ENCODE peak calls at places on chromosomes 6 and 20, in nine cellular contexts. M is neural progenitor cell; I is body of pancreas; E is NCI-H2171; V is mucosa of gallbladder; Z is stimulated activated CD4-positive, alpha-beta T cell treated with anti-CD3 and anti-CD28 coated beads, Interleukin-12 subunit alpha, Interleukin-12 subunit beta, amount 100 ng/mL, for 4 hours; L is left ventricle myocardium inferior; R is A172; O is brain pericyte. G is an unnamed sample.

GRCh38 chr6:13733178-13733851 is 21.7 kb upstream of the RANBP9 start:
- DNase-seq in M (no peak), I (peak), E (peak), V (peak), Z (no peak), L (peak), R (peak), O (peak), G (peak)

GRCh38 chr6:164832410-164832809 is 477.0 kb downstream of the C6orf118 start:
- DNase-seq in M (no peak), I (no peak), E (no peak), V (no peak), Z (no peak), L (no peak), R (no peak), O (no peak), G (no peak)

GRCh38 chr6:79684821-79685220 is 53.7 kb downstream of the SH3BGRL2 start:
- DNase-seq in M (no peak), I (no peak), E (no peak), V (no peak), Z (no peak), L (no peak), R (no peak), O (no peak), G (no peak)

GRCh38 chr20:35370751-35371150 is 41.0 kb downstream of the UQCC1 start:
- DNase-seq in M (no peak), I (no peak), E (no peak), V (no peak), Z (no peak), L (no peak), R (no peak), O (no peak), G (no peak)

GRCh38 chr6:79543886-79544285 is 6.7 kb upstream of the LCA5 start:
- DNase-seq in M (no peak), I (no peak), E (no peak), V (no peak), Z (no peak), L (no peak), R (no peak), O (no peak), G (no peak)

GRCh38 chr6:99013661-99014458 is 66.1 kb upstream of the FBXL4 start:
- DNase-seq in M (no peak), I (no peak), E (no peak), V (no peak), Z (no peak), L (no peak), R (no peak), O (no peak), G (no peak)

GRCh38 chr20:25061103-25061799 is 3.3 kb upstream of the ACSS1 start:
- DNase-seq in M (no peak), I (peak), E (no peak), V (peak), Z (no peak), L (no peak), R (no peak), O (no peak), G (peak)

GRCh38 chr20:24566656-24567055 is 97.2 kb downstream of the SYNDIG1 start:
- DNase-seq in M (no peak), I (no peak), E (no peak), V (no peak), Z (no peak), L (no peak), R (no peak), O (no peak), G (no peak)

GRCh38 chr20:64069614-64070243 is 6.7 kb downstream of the TCEA2 start:
- DNase-seq in M (peak), I (peak), E (no peak), V (no peak), Z (no peak), L (no peak), R (no peak), O (no peak), G (peak)

GRCh38 chr6:79146426-79146825 is 68.4 kb upstream of the PHIP start:
- DNase-seq in M (no peak), I (no peak), E (no peak), V (no peak), Z (no peak), L (no peak), R (no peak), O (no peak), G (no peak)

GRCh38 chr6:168091381-168092264 is 12.6 kb upstream of the FRMD1 start:
- DNase-seq in M (no peak), I (no peak), E (no peak), V (no peak), Z (no peak), L (no peak), R (no peak), O (no peak), G (no peak)

GRCh38 chr6:47669684-47670515 is 28.5 kb upstream of the ADGRF4 start:
- DNase-seq in M (peak), I (no peak), E (peak), V (no peak), Z (no peak), L (no peak), R (no peak), O (no peak), G (peak)

GRCh38 chr20:2156224-2156623 is 54.6 kb downstream of the STK35 start:
- DNase-seq in M (no peak), I (no peak), E (no peak), V (no peak), Z (no peak), L (no peak), R (no peak), O (no peak), G (no peak)

GRCh38 chr6:40472354-40472753 is 114.8 kb downstream of the LRFN2 start:
- DNase-seq in M (no peak), I (no peak), E (peak), V (no peak), Z (no peak), L (no peak), R (no peak), O (no peak), G (no peak)

GRCh38 chr20:48910360-48910781 is 11.1 kb upstream of the ARFGEF2 start:
- DNase-seq in M (no peak), I (no peak), E (no peak), V (no peak), Z (no peak), L (no peak), R (no peak), O (no peak), G (no peak)

GRCh38 chr6:836276-836853 is 143.4 kb upstream of the EXOC2 start:
- DNase-seq in M (no peak), I (no peak), E (no peak), V (no peak), Z (no peak), L (no peak), R (peak), O (no peak), G (no peak)

GRCh38 chr20:48760403-48760889 is 67.4 kb downstream of the PREX1 start:
- DNase-seq in M (no peak), I (peak), E (no peak), V (no peak), Z (peak), L (no peak), R (peak), O (no peak), G (no peak)

GRCh38 chr20:4006640-4007039 is 8.7 kb downstream of the RNF24 start:
- DNase-seq in M (peak), I (peak), E (peak), V (peak), Z (no peak), L (peak), R (no peak), O (no peak), G (no peak)

GRCh38 chr6:167588920-167589614 is 237.6 kb upstream of the AFDN start:
- DNase-seq in M (no peak), I (no peak), E (no peak), V (no peak), Z (no peak), L (no peak), R (no peak), O (no peak), G (no peak)

GRCh38 chr20:13648291-13648690 is 9.6 kb upstream of the TASP1 start:
- DNase-seq in M (no peak), I (no peak), E (no peak), V (no peak), Z (no peak), L (no peak), R (no peak), O (no peak), G (no peak)

GRCh38 chr20:24667689-24668383 is 198.4 kb downstream of the SYNDIG1 start:
- DNase-seq in M (no peak), I (no peak), E (no peak), V (no peak), Z (no peak), L (no peak), R (no peak), O (no peak), G (no peak)

GRCh38 chr20:4011226-4011975 is 4.0 kb downstream of the RNF24 start:
- DNase-seq in M (no peak), I (no peak), E (no peak), V (no peak), Z (no peak), L (no peak), R (no peak), O (no peak), G (no peak)

GRCh38 chr20:38747495-38748096 is 664 bp upstream of the ACTR5 start:
- DNase-seq in M (no peak), I (no peak), E (no peak), V (no peak), Z (no peak), L (no peak), R (no peak), O (no peak), G (no peak)

GRCh38 chr6:126821706-126822105 is 296.8 kb upstream of the RSPO3 start:
- DNase-seq in M (no peak), I (no peak), E (no peak), V (no peak), Z (no peak), L (no peak), R (no peak), O (no peak), G (no peak)

GRCh38 chr20:24587384-24588046 is 118.1 kb downstream of the SYNDIG1 start:
- DNase-seq in M (no peak), I (no peak), E (peak), V (no peak), Z (no peak), L (no peak), R (no peak), O (no peak), G (no peak)

GRCh38 chr20:17225891-17226409 is 890 bp upstream of the PCSK2 start:
- DNase-seq in M (peak), I (no peak), E (no peak), V (no peak), Z (no peak), L (no peak), R (no peak), O (no peak), G (no peak)

GRCh38 chr20:31820228-31820627 is 1.1 kb downstream of the MYLK2 start:
- DNase-seq in M (no peak), I (no peak), E (no peak), V (no peak), Z (no peak), L (no peak), R (no peak), O (no peak), G (no peak)

GRCh38 chr6:12312736-12313135 is 22.6 kb downstream of the EDN1 start:
- DNase-seq in M (no peak), I (no peak), E (no peak), V (no peak), Z (no peak), L (no peak), R (no peak), O (no peak), G (no peak)

GRCh38 chr6:48213076-48213788 is 102.2 kb upstream of the PTCHD4 start:
- DNase-seq in M (no peak), I (no peak), E (no peak), V (no peak), Z (no peak), L (no peak), R (no peak), O (no peak), G (no peak)

GRCh38 chr6:148345176-148345575 is 2.5 kb downstream of the SASH1 start:
- DNase-seq in M (no peak), I (no peak), E (no peak), V (no peak), Z (no peak), L (no peak), R (no peak), O (no peak), G (no peak)

GRCh38 chr20:22341508-22341907 is 242.9 kb downstream of the FOXA2 start:
- DNase-seq in M (no peak), I (no peak), E (no peak), V (no peak), Z (no peak), L (no peak), R (peak), O (no peak), G (peak)

GRCh38 chr20:32252189-32252588 is 25.3 kb upstream of the KIF3B start:
- DNase-seq in M (no peak), I (no peak), E (no peak), V (no peak), Z (peak), L (no peak), R (no peak), O (no peak), G (no peak)

GRCh38 chr6:30321692-30322388 is 4.9 kb upstream of the TRIM39 start:
- DNase-seq in M (peak), I (no peak), E (no peak), V (no peak), Z (no peak), L (no peak), R (no peak), O (no peak), G (no peak)

GRCh38 chr6:125858427-125859320 is 67.9 kb downstream of the NCOA7 start:
- DNase-seq in M (peak), I (peak), E (no peak), V (peak), Z (no peak), L (no peak), R (no peak), O (peak), G (peak)

GRCh38 chr20:49278817-49279676 is 1.2 kb upstream of the ZNFX1 start:
- DNase-seq in M (peak), I (peak), E (no peak), V (no peak), Z (peak), L (no peak), R (peak), O (no peak), G (no peak)

GRCh38 chr6:116251568-116252384 is 2.1 kb downstream of the TSPYL4 start:
- DNase-seq in M (peak), I (no peak), E (no peak), V (no peak), Z (no peak), L (no peak), R (peak), O (no peak), G (no peak)

G was measured in HT-29.